ENCODE peak calls at places on chromosomes 13 and 19, in four cellular contexts. B, H, A and P are unnamed samples.
A peak's percentile ranks its signal among the peaks of the same experiment; 100 is the strongest.

GRCh38 chr19:55153652-55154264 is 3.8 kb downstream of the TNNI3 start:
- DNase-seq in H (no peak), A (no peak), B (no peak), P (no peak)

GRCh38 chr13:30766234-30766633 is 30.9 kb downstream of the ALOX5AP start:
- DNase-seq in B (no peak), H (no peak), A (no peak), P (no peak)

GRCh38 chr19:9009935-9010651 is at the start of gene MUC16:
- DNase-seq in A (no peak), B (no peak), H (no peak), P (no peak)

GRCh38 chr13:104953588-104953987 is 1581.9 kb downstream of the EFNB2 start:
- DNase-seq in A (no peak), B (no peak), H (peak; percentile 14), P (no peak)

GRCh38 chr13:29260684-29261083 is 334.8 kb downstream of the SLC7A1 start:
- DNase-seq in H (no peak), B (no peak), A (no peak), P (no peak)

GRCh38 chr13:73399347-73400216 is 340.8 kb downstream of the KLF5 start:
- DNase-seq in B (no peak), A (peak; percentile 1), H (no peak), P (no peak)

GRCh38 chr13:113357529-113357928 is 6.4 kb downstream of the GRTP1 start:
- DNase-seq in A (no peak), B (no peak), H (no peak), P (no peak)

GRCh38 chr19:10295305-10295846 is 5.6 kb downstream of the ICAM5 start:
- DNase-seq in A (no peak), B (no peak), H (peak; percentile 52), P (no peak)

GRCh38 chr19:18373892-18374629 is 11.9 kb upstream of the GDF15 start:
- DNase-seq in A (peak; percentile 95), H (peak; percentile 64), B (peak; percentile 99), P (peak; percentile 91)

GRCh38 chr13:69324109-69324886 is 783.3 kb upstream of the ATXN8OS start:
- DNase-seq in B (no peak), H (peak; percentile 12), A (peak; percentile 3), P (no peak)
- TF ChIP-seq TAF1 in B (no peak), H (no peak), A (no peak), P (no peak)

GRCh38 chr19:3504723-3505122 is 1.4 kb upstream of the FZR1 start:
- DNase-seq in B (no peak), A (no peak), H (no peak), P (no peak)

GRCh38 chr19:3505598-3506383 is at the start of gene FZR1:
- DNase-seq in H (peak; percentile 100), B (peak; percentile 100), A (peak; percentile 95), P (peak; percentile 94)

GRCh38 chr19:3500429-3501101 is at the start of gene DOHH:
- DNase-seq in B (peak; percentile 99), A (peak; percentile 94), H (peak; percentile 96), P (peak; percentile 97)

GRCh38 chr19:3501780-3502179 is 1.3 kb upstream of the DOHH start:
- DNase-seq in A (no peak), B (no peak), H (no peak), P (no peak)

DNA sequence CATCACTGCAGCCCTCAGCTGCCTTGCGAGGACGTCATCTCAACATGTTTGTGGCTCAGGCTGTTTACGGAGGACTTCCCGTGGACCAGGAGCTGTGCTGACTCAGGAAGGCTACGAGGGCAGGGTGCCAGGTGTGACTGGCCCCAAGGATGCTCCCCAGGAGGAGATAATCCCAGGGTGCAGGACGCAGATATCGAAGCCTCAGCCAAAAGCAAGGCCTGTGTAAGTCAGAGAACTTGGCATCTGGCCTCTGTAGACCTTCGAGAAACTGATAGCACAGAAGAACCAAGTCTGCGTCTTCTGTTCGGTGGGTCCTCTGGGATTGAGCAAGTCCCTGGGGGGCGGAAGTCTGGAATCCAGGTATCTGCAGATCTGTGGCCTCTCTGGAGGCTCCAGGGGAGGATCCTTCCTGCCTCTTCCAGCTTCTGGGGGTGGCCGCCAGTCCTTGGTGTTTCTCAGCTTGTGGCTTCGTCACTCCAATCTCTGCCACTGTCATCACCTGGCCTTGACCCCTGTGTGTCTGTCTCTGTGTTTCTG is 2.6 kb upstream of the DOHH start:
- DNase-seq in B (peak; percentile 82), H (no peak), A (no peak), P (no peak)
- TF ChIP-seq MXI1 in B (no peak), H (no peak), A (no peak), P (no peak)

DNA sequence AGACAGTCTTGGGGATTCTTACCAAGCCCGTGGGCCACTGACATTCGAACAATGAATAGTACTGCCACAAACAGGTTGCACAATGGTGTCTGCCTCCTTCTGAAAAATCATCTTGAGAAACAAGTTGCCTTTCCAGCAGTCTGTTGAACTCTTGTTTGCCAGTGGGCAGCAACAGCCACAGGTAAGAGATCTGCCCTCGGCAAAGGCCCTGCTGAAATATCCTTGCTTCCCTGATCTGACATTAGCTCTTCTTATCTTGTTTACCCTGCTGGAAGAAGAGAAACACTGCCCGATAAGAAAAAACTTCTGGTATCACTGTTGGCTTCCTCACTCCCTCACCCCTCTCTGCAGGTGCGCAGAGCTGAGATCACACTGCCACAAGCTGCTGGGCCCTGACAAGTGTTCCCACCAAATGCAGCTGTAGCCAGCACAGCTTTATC is 2.0 kb downstream of the DOCK9 start:
- DNase-seq in B (peak; percentile 74), H (no peak), A (no peak), P (no peak)
- TF ChIP-seq TAF1 in B (no peak), H (no peak), A (no peak), P (no peak)

GRCh38 chr19:58551577-58552471 is 3.1 kb downstream of the CHMP2A start:
- DNase-seq in H (no peak), B (no peak), A (no peak), P (no peak)
- TF ChIP-seq MXI1 in H (no peak), B (no peak), A (no peak), P (no peak)

DNA sequence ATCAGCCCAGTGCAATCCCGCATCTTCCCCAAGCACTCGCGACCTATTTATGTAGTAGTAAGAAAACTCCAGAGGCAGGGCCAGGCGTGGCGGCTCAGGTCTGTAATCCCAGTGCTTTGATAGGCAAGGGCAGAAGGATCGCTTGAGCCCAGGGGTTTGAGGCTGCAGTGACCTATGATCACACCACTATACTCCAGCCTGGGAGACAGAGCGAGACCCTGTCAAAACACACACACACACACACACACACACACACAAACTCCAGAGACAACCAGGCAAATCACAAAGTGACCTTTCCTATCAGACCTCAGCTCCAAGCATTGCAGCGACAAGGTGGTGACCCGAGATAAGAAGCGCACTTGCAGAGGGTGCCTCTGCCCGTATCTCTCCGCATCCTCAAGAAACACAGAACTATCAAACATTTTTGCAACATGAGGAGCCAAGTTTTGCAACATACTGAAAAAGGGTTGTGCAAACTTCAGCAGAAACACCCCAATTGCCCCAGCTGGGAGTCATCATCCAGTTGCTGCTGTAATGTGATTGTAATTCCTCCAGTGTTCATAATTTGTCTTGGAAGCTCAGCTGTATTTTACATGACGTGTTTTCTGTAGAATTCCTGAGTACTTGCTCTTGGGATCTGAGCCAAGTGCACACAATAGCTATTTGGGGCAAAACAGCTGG is 8.7 kb upstream of the KLF2 start:
- DNase-seq in H (no peak), A (no peak), B (peak; percentile 85), P (no peak)
- TF ChIP-seq TAF1 in H (no peak), A (no peak), B (no peak), P (no peak)

DNA sequence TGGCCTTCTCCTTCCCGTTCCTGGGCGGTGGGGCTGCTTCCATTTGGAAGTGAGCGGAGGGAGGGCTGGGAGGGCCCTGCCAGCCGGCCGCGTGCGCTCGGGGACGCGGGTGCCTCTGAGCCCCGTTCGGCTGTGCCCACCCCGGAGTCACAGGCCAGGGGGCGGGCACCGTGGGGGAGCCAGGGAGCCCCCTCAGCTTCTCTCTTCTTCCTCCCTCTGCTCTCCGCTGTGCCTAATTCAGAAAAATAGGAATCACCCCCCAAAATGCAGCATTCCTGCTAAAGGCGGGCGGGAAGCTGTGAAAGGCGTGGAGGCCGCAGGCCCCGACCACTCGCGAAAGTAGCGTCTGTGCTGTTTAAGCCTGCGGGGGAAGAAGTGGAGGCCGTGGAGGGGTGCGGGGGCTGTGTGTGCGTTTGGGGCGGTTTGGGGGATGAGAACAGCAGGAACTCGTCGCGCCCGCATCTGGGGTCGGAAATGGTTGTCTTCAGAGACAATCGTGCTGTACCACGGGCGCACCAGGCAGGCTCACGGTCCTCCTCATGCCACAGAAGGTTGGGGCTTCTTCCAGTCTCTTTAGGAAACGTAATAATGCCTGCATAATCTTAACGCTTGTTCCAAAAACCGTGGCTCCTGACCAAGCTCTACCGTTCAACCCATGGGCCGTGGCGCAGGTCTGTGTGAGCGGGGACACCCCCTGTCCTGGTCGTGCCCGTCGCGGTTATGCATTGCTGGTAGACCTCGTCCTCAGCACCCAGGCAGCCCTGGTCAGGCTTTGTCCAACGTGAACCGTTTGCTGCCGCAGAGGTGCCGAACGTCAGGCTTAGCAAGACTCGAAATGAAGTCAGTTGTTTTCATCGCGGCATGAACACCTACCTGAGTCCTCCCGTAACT is 110.4 kb upstream of the SOX1 start:
- DNase-seq in B (no peak), A (no peak), H (no peak), P (no peak)
- TF ChIP-seq MXI1 in B (no peak), A (no peak), H (no peak), P (no peak)

GRCh38 chr19:51020988-51021651 is 1.6 kb upstream of the KLK10 start:
- DNase-seq in H (peak; percentile 54), A (peak; percentile 40), B (peak; percentile 61), P (no peak)
- TF ChIP-seq TAF1 in H (no peak), A (no peak), B (no peak), P (no peak)

GRCh38 chr19:1645299-1645698 is 7.1 kb downstream of the TCF3 start:
- DNase-seq in B (no peak), A (no peak), H (no peak), P (no peak)
- TF ChIP-seq MXI1 in B (no peak), A (no peak), H (no peak), P (no peak)

GRCh38 chr13:40272776-40273139 is 393.7 kb downstream of the FOXO1 start:
- DNase-seq in B (no peak), H (no peak), A (no peak), P (no peak)
- TF ChIP-seq TAF1 in B (no peak), H (no peak), A (no peak), P (no peak)

DNA sequence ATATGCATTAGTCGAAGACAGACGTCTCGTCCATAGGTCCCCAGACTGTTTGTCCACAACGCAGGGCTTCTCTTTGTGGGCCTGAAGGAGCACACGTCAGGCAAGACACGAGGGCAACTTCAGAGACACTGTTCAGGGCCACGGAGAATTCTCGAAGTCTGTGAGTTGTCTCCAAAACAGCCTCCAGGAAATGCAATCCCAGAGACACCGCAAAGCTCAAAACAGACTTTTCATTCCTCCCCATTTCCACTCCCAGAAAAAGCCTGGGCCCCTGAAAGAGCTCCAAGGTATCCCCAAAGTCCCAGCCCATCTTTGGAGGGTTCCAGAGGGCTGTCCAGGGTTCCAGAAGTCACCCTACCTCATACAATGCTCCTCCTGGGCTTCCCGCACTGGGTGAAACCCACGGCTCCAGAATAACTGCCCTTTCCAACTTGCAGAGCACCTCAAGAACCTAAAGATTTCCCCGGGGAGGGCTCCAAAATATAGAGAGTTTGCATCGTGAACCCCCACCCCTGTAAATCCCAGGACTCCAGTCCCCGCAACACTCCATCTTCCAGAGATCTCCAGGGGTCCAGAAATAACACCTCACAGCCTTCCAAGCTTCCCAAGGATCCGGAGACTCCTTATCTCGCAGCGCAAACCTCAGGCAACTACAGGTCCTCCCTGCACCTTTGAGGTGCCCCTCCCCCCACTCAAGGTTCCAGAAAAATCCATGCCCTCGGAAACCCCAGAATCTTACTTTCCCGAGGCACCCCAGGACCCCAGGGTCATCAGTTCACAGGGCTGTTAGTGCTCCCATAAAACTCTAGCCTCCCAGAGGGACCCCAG is 690 bp upstream of the FTL start:
- DNase-seq in H (no peak), A (peak; percentile 34), B (peak; percentile 83), P (no peak)
- TF ChIP-seq MXI1 in H (no peak), A (no peak), B (no peak), P (no peak)